ENCODE peak calls at places on chromosome 20, in eight cellular contexts. G is SK-N-SH, F is MM.1S, C is PC-3, N is cardiac muscle cell, E is left ventricle myocardium inferior, P is IMR-90, S is thoracic aorta. U is an unnamed sample.

GRCh38 chr20:4609511-4609910 is 112.2 kb upstream of the PRND start:
- DNase-seq in P (no peak), S (no peak), N (no peak), C (no peak), G (no peak), F (no peak), E (no peak), U (peak; percentile 54)

GRCh38 chr20:49591217-49591865 is 23.4 kb upstream of the PTGIS start:
- DNase-seq in P (peak; percentile 70), N (peak; percentile 27), G (no peak), C (peak; percentile 30), F (no peak), S (no peak), E (no peak), U (no peak)

GRCh38 chr20:20456736-20457135 is 88.8 kb downstream of the INSM1 start:
- DNase-seq in C (no peak), N (no peak), F (no peak), E (no peak), P (no peak), G (no peak), S (no peak), U (no peak)

GRCh38 chr20:53984781-53985518 is 85.4 kb downstream of the BCAS1 start:
- DNase-seq in G (no peak), P (no peak), S (no peak), F (no peak), C (no peak), E (no peak), N (no peak), U (no peak)

GRCh38 chr20:24382775-24383174 is 86.7 kb upstream of the SYNDIG1 start:
- DNase-seq in S (no peak), C (no peak), N (peak; percentile 66), F (no peak), G (peak; percentile 66), P (no peak), E (no peak), U (no peak)

GRCh38 chr20:53943522-53944291 is 126.7 kb downstream of the BCAS1 start:
- DNase-seq in E (no peak), S (no peak), F (no peak), P (peak; percentile 39), N (peak; percentile 57), C (peak; percentile 70), G (peak; percentile 68), U (no peak)

GRCh38 chr20:16308754-16309153 is 264.5 kb downstream of the KIF16B start:
- DNase-seq in G (no peak), S (no peak), E (no peak), C (no peak), F (no peak), P (peak; percentile 46), N (no peak), U (no peak)

GRCh38 chr20:4369119-4369797 is 352.5 kb upstream of the PRND start:
- DNase-seq in N (no peak), P (no peak), E (no peak), G (no peak), S (no peak), F (no peak), C (peak; percentile 9), U (no peak)

GRCh38 chr20:53900380-53900999 is 169.9 kb downstream of the BCAS1 start:
- DNase-seq in F (no peak), S (no peak), C (peak; percentile 83), E (no peak), N (no peak), P (peak; percentile 95), G (no peak), U (no peak)

GRCh38 chr20:23048283-23049200 is 930 bp downstream of the THBD start:
- DNase-seq in P (peak; percentile 1), N (peak; percentile 60), G (no peak), C (peak; percentile 55), E (peak; percentile 69), S (no peak), F (no peak), U (peak; percentile 83)

GRCh38 chr20:31640259-31640658 is 2.5 kb downstream of the COX4I2 start:
- DNase-seq in G (no peak), E (no peak), C (no peak), P (no peak), S (no peak), N (no peak), F (no peak), U (no peak)

GRCh38 chr20:58243653-58244410 is 15.4 kb upstream of the ANKRD60 start:
- DNase-seq in G (no peak), N (no peak), F (no peak), E (no peak), P (peak; percentile 60), C (no peak), S (no peak), U (no peak)

GRCh38 chr20:49513009-49513408 is 30.5 kb upstream of the KCNB1 start:
- DNase-seq in S (no peak), G (no peak), P (no peak), E (no peak), F (no peak), C (no peak), N (no peak), U (no peak)

GRCh38 chr20:60718743-60719142 is 533.3 kb upstream of the CDH4 start:
- DNase-seq in N (no peak), G (no peak), F (no peak), P (no peak), E (no peak), S (no peak), C (no peak), U (no peak)

GRCh38 chr20:32965115-32965514 is 39.1 kb downstream of the SUN5 start:
- DNase-seq in F (no peak), E (no peak), S (no peak), G (peak; percentile 8), P (no peak), C (no peak), N (no peak), U (no peak)
- H3K4me1 ChIP-seq in F (no peaks in the 10 kb centered on the region), E (no peaks in the 10 kb centered on the region), S (no peaks in the 10 kb centered on the region), G (no peaks in the 10 kb centered on the region), P (no peaks in the 10 kb centered on the region), C (no peaks in the 10 kb centered on the region), N (no peaks in the 10 kb centered on the region), U (no peaks in the 10 kb centered on the region)

GRCh38 chr20:50874758-50875665 is 56.2 kb downstream of the ADNP start:
- DNase-seq in G (no peak), P (no peak), N (peak; percentile 30), C (no peak), F (no peak), E (no peak), S (no peak), U (no peak)

GRCh38 chr20:50876063-50876685 is 55.1 kb downstream of the ADNP start:
- DNase-seq in G (no peak), S (no peak), C (no peak), E (no peak), N (no peak), P (no peak), F (no peak), U (no peak)

GRCh38 chr20:50877232-50877631 is 54.0 kb downstream of the ADNP start:
- DNase-seq in P (no peak), F (no peak), C (no peak), E (no peak), G (no peak), N (no peak), S (no peak), U (no peak)

GRCh38 chr20:50874111-50874757 is 57.0 kb downstream of the ADNP start:
- DNase-seq in C (no peak), N (no peak), S (no peak), F (no peak), G (no peak), P (no peak), E (no peak), U (no peak)

DNA sequence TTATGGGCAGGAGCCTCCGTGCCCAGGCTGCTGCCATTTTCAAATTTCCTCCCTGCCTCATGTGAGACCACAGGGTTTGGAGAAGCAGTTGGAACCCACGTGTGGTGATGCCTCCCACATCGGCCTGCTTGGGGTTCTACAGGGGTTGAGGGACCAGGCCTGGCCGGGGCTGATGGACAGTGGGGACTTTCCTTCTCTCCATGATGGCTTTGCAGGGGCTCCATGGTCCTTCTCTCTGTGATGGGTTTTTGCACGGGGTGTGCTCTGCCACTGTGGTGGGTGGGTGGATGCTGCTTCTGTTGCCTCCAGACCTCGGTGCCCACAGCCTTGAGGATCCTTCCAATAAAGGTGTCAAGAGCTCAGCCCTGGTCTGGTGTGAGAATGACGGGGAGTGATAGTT is 54.4 kb downstream of the ADNP start:
- DNase-seq in N (no peak), P (no peak), F (no peak), C (no peak), G (no peak), S (no peak), E (no peak), U (no peak)
- H3K36me3 ChIP-seq in N (no peaks in the 10 kb centered on the region), P (peaks cover 13% of the 10 kb centered on the region), F (no peaks in the 10 kb centered on the region), C (no peaks in the 10 kb centered on the region), G (no peaks in the 10 kb centered on the region), S (no peaks in the 10 kb centered on the region), E (no peaks in the 10 kb centered on the region), U (no peaks in the 10 kb centered on the region)

GRCh38 chr20:17609978-17610377 is 40.1 kb downstream of the DSTN start:
- DNase-seq in G (no peak), C (no peak), F (no peak), N (no peak), E (no peak), P (no peak), S (no peak), U (no peak)

GRCh38 chr20:17612287-17612974 is 42.6 kb downstream of the DSTN start:
- DNase-seq in N (no peak), F (no peak), G (peak; percentile 3), P (peak; percentile 50), S (no peak), E (no peak), C (no peak), U (peak; percentile 88)

GRCh38 chr20:17611290-17611539 is 41.3 kb downstream of the DSTN start:
- DNase-seq in C (no peak), F (no peak), G (no peak), P (no peak), E (no peak), N (no peak), S (no peak), U (no peak)

GRCh38 chr20:17611540-17612286 is 41.8 kb downstream of the DSTN start:
- DNase-seq in F (peak; percentile 21), P (no peak), G (peak; percentile 43), S (no peak), E (no peak), C (peak; percentile 56), N (peak; percentile 46), U (peak; percentile 67)

DNA sequence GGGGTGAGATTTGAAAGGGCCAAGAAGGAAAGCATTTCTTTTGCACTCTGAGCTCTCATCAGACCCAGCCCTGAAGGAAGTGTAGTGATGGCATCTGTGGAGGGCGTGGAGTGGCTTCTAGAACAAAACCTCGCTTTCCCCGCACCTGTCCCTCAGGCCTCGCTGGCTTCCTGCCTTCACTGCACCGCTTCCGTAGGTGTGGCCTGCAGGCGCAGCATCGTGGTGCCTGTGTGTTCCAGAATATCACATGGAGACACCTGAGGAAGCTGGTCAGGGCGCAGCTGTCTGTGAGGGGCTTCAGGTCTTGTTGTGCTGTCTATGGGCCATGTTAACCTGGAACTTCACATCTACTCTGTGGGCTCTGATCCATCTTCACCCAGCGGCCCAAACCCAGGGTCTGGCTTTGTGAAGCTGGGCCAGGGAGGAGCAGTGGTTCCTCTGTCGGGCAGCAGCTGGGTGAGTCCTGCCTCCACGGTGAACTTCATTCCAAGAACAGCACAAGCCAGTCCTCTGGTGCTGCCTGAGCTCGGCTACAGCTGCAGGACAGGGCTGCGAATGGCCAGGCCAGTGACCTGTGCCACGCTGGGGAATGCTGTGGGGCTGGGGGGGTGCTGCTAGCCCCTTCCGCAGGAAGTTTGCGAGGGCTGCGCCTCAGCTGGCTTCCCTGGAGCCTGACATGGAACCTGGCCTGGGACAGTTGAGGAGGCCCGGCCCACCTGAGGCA is 40.9 kb downstream of the DSTN start:
- DNase-seq in C (no peak), S (no peak), P (no peak), N (no peak), E (no peak), G (peak; percentile 15), F (peak; percentile 71), U (no peak)
- H3K4me1 ChIP-seq in C (peaks cover 4% of the 10 kb centered on the region), S (peaks cover 74% of the 10 kb centered on the region), P (no peaks in the 10 kb centered on the region), N (peaks cover 8% of the 10 kb centered on the region), E (peaks cover 81% of the 10 kb centered on the region), G (no peaks in the 10 kb centered on the region), F (peaks cover 18% of the 10 kb centered on the region), U (peaks cover 91% of the 10 kb centered on the region)

GRCh38 chr20:41424025-41424424 is 57.4 kb upstream of the EMILIN3 start:
- DNase-seq in G (no peak), S (no peak), F (no peak), C (no peak), E (no peak), P (no peak), N (no peak), U (no peak)
- H3K36me3 ChIP-seq in G (peaks cover 87% of the 10 kb centered on the region), S (peaks cover 35% of the 10 kb centered on the region), F (no peaks in the 10 kb centered on the region), C (peaks cover 31% of the 10 kb centered on the region), E (peaks cover 69% of the 10 kb centered on the region), P (peaks cover 27% of the 10 kb centered on the region), N (peaks cover 67% of the 10 kb centered on the region), U (peaks cover 31% of the 10 kb centered on the region)